ENCODE peak calls at places on chromosomes 4 and X, in four cellular contexts. One of them, this sample, is unnamed.

GRCh38 chr4:162645381-162645780 is 481.6 kb upstream of the FSTL5 start:
- DNase-seq in brain microvascular endothelial cell: peak; percentile 3
- DNase-seq in hepatocyte: peak; percentile 42
- DNase-seq in pancreas: no peak
- DNase-seq in this sample: no peak

GRCh38 chr4:73103799-73104503 is 34.4 kb upstream of the COX18 start:
- DNase-seq in brain microvascular endothelial cell: peak; percentile 12
- DNase-seq in hepatocyte: peak; percentile 38
- DNase-seq in pancreas: no peak
- DNase-seq in this sample: no peak

GRCh38 chr4:17064959-17065358 is 166.5 kb upstream of the LDB2 start:
- DNase-seq in brain microvascular endothelial cell: no peak
- DNase-seq in hepatocyte: no peak
- DNase-seq in pancreas: no peak
- DNase-seq in this sample: no peak

GRCh38 chr4:137540356-137540755 is 8.1 kb upstream of the PCDH18 start:
- DNase-seq in brain microvascular endothelial cell: no peak
- DNase-seq in hepatocyte: no peak
- DNase-seq in pancreas: no peak
- DNase-seq in this sample: no peak

GRCh38 chrX:131083510-131084142 is 25.5 kb downstream of the ARHGAP36 start:
- DNase-seq in brain microvascular endothelial cell: no peak
- DNase-seq in hepatocyte: no peak
- DNase-seq in pancreas: no peak
- DNase-seq in this sample: no peak

GRCh38 chrX:119145241-119145653 is 17.6 kb upstream of the KIAA1210 start:
- DNase-seq in brain microvascular endothelial cell: no peak
- DNase-seq in hepatocyte: peak; percentile 26
- DNase-seq in pancreas: no peak
- DNase-seq in this sample: no peak

GRCh38 chrX:140274761-140275525 is 229.9 kb downstream of the SOX3 start:
- DNase-seq in brain microvascular endothelial cell: peak; percentile 1
- DNase-seq in hepatocyte: no peak
- DNase-seq in pancreas: no peak
- DNase-seq in this sample: no peak

GRCh38 chr4:54723220-54723619 is 65.5 kb downstream of the KIT start:
- DNase-seq in brain microvascular endothelial cell: no peak
- DNase-seq in hepatocyte: no peak
- DNase-seq in pancreas: no peak
- DNase-seq in this sample: no peak

GRCh38 chr4:2356123-2357069 is 62.0 kb downstream of the ZFYVE28 start:
- DNase-seq in brain microvascular endothelial cell: no peak
- DNase-seq in hepatocyte: no peak
- DNase-seq in pancreas: no peak
- DNase-seq in this sample: peak; percentile 51

GRCh38 chr4:20044936-20045335 is 206.8 kb upstream of the SLIT2 start:
- DNase-seq in brain microvascular endothelial cell: no peak
- DNase-seq in hepatocyte: no peak
- DNase-seq in pancreas: no peak
- DNase-seq in this sample: no peak
- H3K27ac ChIP-seq in brain microvascular endothelial cell: no peak overlapping the region
- H3K27ac ChIP-seq in hepatocyte: no peak overlapping the region
- H3K27ac ChIP-seq in pancreas: no peak overlapping the region
- H3K27ac ChIP-seq in this sample: no peak overlapping the region

GRCh38 chr4:145888393-145888792 is 50.2 kb downstream of the ZNF827 start:
- DNase-seq in brain microvascular endothelial cell: no peak
- DNase-seq in hepatocyte: no peak
- DNase-seq in pancreas: no peak
- DNase-seq in this sample: no peak

GRCh38 chr4:145886871-145887240 is 51.8 kb downstream of the ZNF827 start:
- DNase-seq in brain microvascular endothelial cell: no peak
- DNase-seq in hepatocyte: no peak
- DNase-seq in pancreas: no peak
- DNase-seq in this sample: no peak

GRCh38 chr4:145885666-145886065 is 53.0 kb downstream of the ZNF827 start:
- DNase-seq in brain microvascular endothelial cell: no peak
- DNase-seq in hepatocyte: no peak
- DNase-seq in pancreas: no peak
- DNase-seq in this sample: no peak

GRCh38 chr4:145884775-145885174 is 53.8 kb downstream of the ZNF827 start:
- DNase-seq in brain microvascular endothelial cell: no peak
- DNase-seq in hepatocyte: no peak
- DNase-seq in pancreas: no peak
- DNase-seq in this sample: no peak

GRCh38 chr4:145887241-145887964 is 51.2 kb downstream of the ZNF827 start:
- DNase-seq in brain microvascular endothelial cell: peak; percentile 6
- DNase-seq in hepatocyte: no peak
- DNase-seq in pancreas: no peak
- DNase-seq in this sample: no peak
- TF ChIP-seq CTCF in brain microvascular endothelial cell: no peak
- TF ChIP-seq CTCF in hepatocyte: peak; percentile 12
- TF ChIP-seq CTCF in pancreas: no peak
- TF ChIP-seq CTCF in this sample: no peak

DNA sequence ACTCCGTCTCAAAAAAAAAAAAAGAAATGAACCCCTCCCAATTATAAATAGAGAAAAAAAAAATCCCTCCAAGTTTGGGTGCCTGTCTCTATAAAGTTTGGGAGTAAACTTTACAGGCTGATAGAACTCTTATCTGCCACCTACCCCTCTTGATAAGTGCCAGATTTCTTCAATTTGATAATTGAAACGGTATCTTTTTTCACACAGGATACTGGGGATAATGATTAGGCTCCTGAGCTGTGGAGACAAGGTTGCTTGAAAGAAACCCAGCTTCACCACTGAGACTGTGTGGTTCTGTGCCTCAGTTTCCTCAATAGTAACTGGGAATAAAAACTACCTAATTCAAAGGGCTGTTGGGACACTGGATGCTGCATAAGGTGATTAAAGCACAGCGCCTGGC is 606 bp downstream of the EFHC2 start:
- DNase-seq in brain microvascular endothelial cell: no peak
- DNase-seq in hepatocyte: no peak
- DNase-seq in pancreas: no peak
- DNase-seq in this sample: no peak
- H3K4me3 ChIP-seq in brain microvascular endothelial cell: peak overlapping the region; percentile 55
- H3K4me3 ChIP-seq in hepatocyte: no peak overlapping the region
- H3K4me3 ChIP-seq in pancreas: peak overlapping the region; percentile 36
- H3K4me3 ChIP-seq in this sample: peak overlapping the region; percentile 57

GRCh38 chr4:105145059-105145912 is 1.4 kb upstream of the TET2 start:
- DNase-seq in brain microvascular endothelial cell: no peak
- DNase-seq in hepatocyte: peak; percentile 7
- DNase-seq in pancreas: no peak
- DNase-seq in this sample: no peak
- H3K27ac ChIP-seq in brain microvascular endothelial cell: no peak overlapping the region
- H3K27ac ChIP-seq in hepatocyte: no peak overlapping the region
- H3K27ac ChIP-seq in pancreas: no peak overlapping the region
- H3K27ac ChIP-seq in this sample: peak overlapping the region; percentile 92

GRCh38 chr4:82560853-82561744 is 689 bp downstream of the TMEM150C start:
- DNase-seq in brain microvascular endothelial cell: no peak
- DNase-seq in hepatocyte: peak; percentile 14
- DNase-seq in pancreas: no peak
- DNase-seq in this sample: peak; percentile 56

GRCh38 chr4:82559735-82560120 is 2.1 kb downstream of the TMEM150C start:
- DNase-seq in brain microvascular endothelial cell: no peak
- DNase-seq in hepatocyte: no peak
- DNase-seq in pancreas: no peak
- DNase-seq in this sample: no peak

GRCh38 chr4:82553020-82553419 is 8.8 kb downstream of the TMEM150C start:
- DNase-seq in brain microvascular endothelial cell: no peak
- DNase-seq in hepatocyte: no peak
- DNase-seq in pancreas: no peak
- DNase-seq in this sample: no peak

GRCh38 chr4:82551734-82552133 is 10.1 kb downstream of the TMEM150C start:
- DNase-seq in brain microvascular endothelial cell: no peak
- DNase-seq in hepatocyte: no peak
- DNase-seq in pancreas: no peak
- DNase-seq in this sample: no peak

GRCh38 chr4:82555279-82555678 is 6.5 kb downstream of the TMEM150C start:
- DNase-seq in brain microvascular endothelial cell: no peak
- DNase-seq in hepatocyte: no peak
- DNase-seq in pancreas: no peak
- DNase-seq in this sample: no peak
- TF ChIP-seq CTCF in brain microvascular endothelial cell: peak; percentile 25
- TF ChIP-seq CTCF in hepatocyte: peak; percentile 3
- TF ChIP-seq CTCF in pancreas: no peak
- TF ChIP-seq CTCF in this sample: peak; percentile 18

GRCh38 chr4:6929339-6929734 is 19.7 kb downstream of the TBC1D14 start:
- DNase-seq in brain microvascular endothelial cell: no peak
- DNase-seq in hepatocyte: no peak
- DNase-seq in pancreas: no peak
- DNase-seq in this sample: no peak
- H3K4me3 ChIP-seq in brain microvascular endothelial cell: no peak overlapping the region
- H3K4me3 ChIP-seq in hepatocyte: no peak overlapping the region
- H3K4me3 ChIP-seq in pancreas: no peak overlapping the region
- H3K4me3 ChIP-seq in this sample: no peak overlapping the region